ENCODE peak calls at places on chromosome 14, in five cellular contexts. E is NCI-H1092; F is CD8-positive, alpha-beta T cell; M is endothelial cell; T is GM12892. C is an unnamed sample.

GRCh38 chr14:22653012-22653621 is 9.0 kb upstream of the OR6J1 start:
- DNase-seq in E (peak; percentile 59), F (peak; percentile 52), M (peak; percentile 79), T (no peak), C (peak; percentile 71)

GRCh38 chr14:102211240-102211639 is 71.5 kb downstream of the WDR20 start:
- DNase-seq in E (no peak), F (no peak), M (no peak), T (no peak), C (no peak)

GRCh38 chr14:35403085-35403396 is 1.5 kb downstream of the NFKBIA start:
- DNase-seq in E (no peak), F (peak; percentile 31), M (no peak), T (no peak), C (no peak)

GRCh38 chr14:65879218-65880009 is 466.9 kb downstream of the FUT8 start:
- DNase-seq in E (no peak), F (no peak), M (no peak), T (no peak), C (no peak)

GRCh38 chr14:36941783-36942521 is 230.5 kb downstream of the SLC25A21 start:
- DNase-seq in E (peak; percentile 59), F (peak; percentile 42), M (peak; percentile 81), T (no peak), C (peak; percentile 80)

GRCh38 chr14:103460415-103460814 is 62.2 kb downstream of the CKB start:
- DNase-seq in E (no peak), F (no peak), M (no peak), T (no peak), C (no peak)

GRCh38 chr14:50529288-50530179 is 2.8 kb downstream of the MAP4K5 start:
- DNase-seq in E (no peak), F (no peak), M (no peak), T (no peak), C (no peak)

GRCh38 chr14:33987565-33988080 is 36.7 kb upstream of the EGLN3 start:
- DNase-seq in E (no peak), F (no peak), M (no peak), T (no peak), C (no peak)

GRCh38 chr14:79820866-79821535 is 390.3 kb downstream of the DIO2 start:
- DNase-seq in E (no peak), F (no peak), M (no peak), T (no peak), C (no peak)

GRCh38 chr14:25909361-25909760 is 688.5 kb downstream of the NOVA1 start:
- DNase-seq in E (no peak), F (no peak), M (no peak), T (no peak), C (no peak)

GRCh38 chr14:66965831-66966230 is 223.4 kb upstream of the GARIN2 start:
- DNase-seq in E (no peak), F (no peak), M (no peak), T (no peak), C (no peak)

GRCh38 chr14:96581902-96582640 is 79.9 kb downstream of the PAPOLA start:
- DNase-seq in E (no peak), F (no peak), M (no peak), T (no peak), C (no peak)

GRCh38 chr14:28052251-28052650 is 714.3 kb upstream of the FOXG1 start:
- DNase-seq in E (no peak), F (no peak), M (no peak), T (no peak), C (no peak)

GRCh38 chr14:64053694-64054669 is 201.2 kb downstream of the SYNE2 start:
- DNase-seq in E (no peak), F (no peak), M (no peak), T (no peak), C (no peak)

GRCh38 chr14:70282666-70283065 is 76.8 kb downstream of the COX16 start:
- DNase-seq in E (no peak), F (no peak), M (no peak), T (no peak), C (no peak)

GRCh38 chr14:103880334-103880985 is 33.1 kb upstream of the PPP1R13B start:
- DNase-seq in E (peak; percentile 36), F (peak; percentile 58), M (no peak), T (no peak), C (no peak)

GRCh38 chr14:65260786-65261185 is 151.7 kb upstream of the FUT8 start:
- DNase-seq in E (no peak), F (no peak), M (no peak), T (no peak), C (no peak)

GRCh38 chr14:38208825-38209562 is 1.3 kb downstream of the SSTR1 start:
- DNase-seq in E (peak; percentile 66), F (no peak), M (peak; percentile 62), T (no peak), C (peak; percentile 16)

GRCh38 chr14:99793213-99794155 is at the start of gene EML1:
- DNase-seq in E (peak; percentile 67), F (peak; percentile 62), M (peak; percentile 88), T (peak; percentile 92), C (no peak)

GRCh38 chr14:39307815-39308214 is 74.1 kb downstream of the MIA2 start:
- DNase-seq in E (no peak), F (no peak), M (no peak), T (no peak), C (no peak)

GRCh38 chr14:50860478-50861086 is 11.3 kb upstream of the ABHD12B start:
- DNase-seq in E (peak; percentile 88), F (peak; percentile 91), M (peak; percentile 89), T (peak; percentile 53), C (peak; percentile 87)

GRCh38 chr14:36069535-36069900 is 107.0 kb downstream of the PTCSC3 start:
- DNase-seq in E (peak; percentile 61), F (no peak), M (peak; percentile 59), T (peak; percentile 24), C (peak; percentile 43)

GRCh38 chr14:70891741-70892140 is 15.5 kb upstream of the PCNX1 start:
- DNase-seq in E (no peak), F (no peak), M (no peak), T (no peak), C (no peak)

GRCh38 chr14:67908061-67908767 is 88.6 kb downstream of the RAD51B start:
- DNase-seq in E (no peak), F (no peak), M (no peak), T (no peak), C (no peak)

GRCh38 chr14:90574640-90575131 is 177.9 kb downstream of the CALM1 start:
- DNase-seq in E (peak; percentile 59), F (no peak), M (no peak), T (no peak), C (no peak)

GRCh38 chr14:61889914-61890351 is 127.7 kb downstream of the SNAPC1 start:
- DNase-seq in E (no peak), F (peak; percentile 16), M (no peak), T (peak; percentile 31), C (no peak)

GRCh38 chr14:50631408-50631821 is 36.7 kb downstream of the SAV1 start:
- DNase-seq in E (no peak), F (no peak), M (no peak), T (no peak), C (no peak)

GRCh38 chr14:72565917-72566316 is 328.0 kb downstream of the DPF3 start:
- DNase-seq in E (no peak), F (no peak), M (no peak), T (no peak), C (no peak)

GRCh38 chr14:80055912-80056801 is 155.1 kb downstream of the DIO2 start:
- DNase-seq in E (peak; percentile 38), F (no peak), M (peak; percentile 53), T (no peak), C (peak; percentile 44)